ENCODE peak calls at places on chromosomes 7 and 10, in four cellular contexts. One of them, this sample, is unnamed.

GRCh38 chr10:103502849-103503660 is 9.6 kb downstream of the NEURL1 start:
- DNase-seq in MG63: no peak
- DNase-seq in choroid plexus epithelial cell: no peak
- DNase-seq in adrenal gland: no peak
- DNase-seq in this sample: no peak

GRCh38 chr10:86113501-86113900 is 253.1 kb downstream of the GRID1 start:
- DNase-seq in adrenal gland: no peak
- DNase-seq in MG63: no peak
- DNase-seq in choroid plexus epithelial cell: no peak
- DNase-seq in this sample: no peak

GRCh38 chr10:79944428-79945395 is 4.2 kb downstream of the SFTPD start:
- DNase-seq in choroid plexus epithelial cell: no peak
- DNase-seq in MG63: no peak
- DNase-seq in adrenal gland: no peak
- DNase-seq in this sample: no peak

GRCh38 chr10:117548191-117548668 is 5.7 kb downstream of the EMX2 start:
- DNase-seq in choroid plexus epithelial cell: no peak
- DNase-seq in MG63: no peak
- DNase-seq in adrenal gland: no peak
- DNase-seq in this sample: no peak

GRCh38 chr7:152095771-152096170 is 70.3 kb downstream of the GALNT11 start:
- DNase-seq in choroid plexus epithelial cell: no peak
- DNase-seq in MG63: no peak
- DNase-seq in adrenal gland: no peak
- DNase-seq in this sample: no peak

GRCh38 chr7:132739271-132739955 is 163.1 kb upstream of the PLXNA4 start:
- DNase-seq in MG63: peak; percentile 77
- DNase-seq in adrenal gland: peak; percentile 63
- DNase-seq in choroid plexus epithelial cell: peak; percentile 81
- DNase-seq in this sample: no peak

GRCh38 chr10:129031233-129032150 is 435.5 kb upstream of the MGMT start:
- DNase-seq in adrenal gland: peak; percentile 44
- DNase-seq in MG63: peak; percentile 38
- DNase-seq in choroid plexus epithelial cell: peak; percentile 60
- DNase-seq in this sample: peak; percentile 18

GRCh38 chr7:157467496-157468212 is 130.8 kb downstream of the DNAJB6 start:
- DNase-seq in MG63: no peak
- DNase-seq in choroid plexus epithelial cell: no peak
- DNase-seq in adrenal gland: no peak
- DNase-seq in this sample: no peak

GRCh38 chr10:103554488-103555320 is 61.2 kb downstream of the NEURL1 start:
- DNase-seq in MG63: peak; percentile 39
- DNase-seq in choroid plexus epithelial cell: peak; percentile 57
- DNase-seq in adrenal gland: peak; percentile 61
- DNase-seq in this sample: peak; percentile 76

GRCh38 chr7:81367335-81367801 is 402.5 kb downstream of the HGF start:
- DNase-seq in MG63: peak; percentile 90
- DNase-seq in adrenal gland: no peak
- DNase-seq in choroid plexus epithelial cell: peak; percentile 14
- DNase-seq in this sample: no peak

GRCh38 chr7:128042027-128042426 is 10.8 kb upstream of the LRRC4 start:
- DNase-seq in adrenal gland: no peak
- DNase-seq in MG63: no peak
- DNase-seq in choroid plexus epithelial cell: no peak
- DNase-seq in this sample: no peak

GRCh38 chr7:44189286-44189992 is at the start of gene GCK:
- DNase-seq in MG63: no peak
- DNase-seq in choroid plexus epithelial cell: no peak
- DNase-seq in adrenal gland: peak; percentile 14
- DNase-seq in this sample: no peak

GRCh38 chr7:156374335-156374734 is 266.2 kb upstream of the RNF32 start:
- DNase-seq in adrenal gland: no peak
- DNase-seq in MG63: no peak
- DNase-seq in choroid plexus epithelial cell: no peak
- DNase-seq in this sample: no peak

GRCh38 chr10:97134202-97134601 is 51.6 kb downstream of the SLIT1 start:
- DNase-seq in choroid plexus epithelial cell: no peak
- DNase-seq in MG63: no peak
- DNase-seq in adrenal gland: no peak
- DNase-seq in this sample: no peak

GRCh38 chr10:14787938-14788337 is 13.2 kb upstream of the FAM107B start:
- DNase-seq in choroid plexus epithelial cell: no peak
- DNase-seq in adrenal gland: no peak
- DNase-seq in MG63: no peak
- DNase-seq in this sample: no peak

GRCh38 chr10:68133553-68133952 is 24.3 kb downstream of the MYPN start:
- DNase-seq in MG63: peak; percentile 35
- DNase-seq in adrenal gland: no peak
- DNase-seq in choroid plexus epithelial cell: no peak
- DNase-seq in this sample: peak; percentile 31

GRCh38 chr10:17075510-17075909 is 54.1 kb downstream of the CUBN start:
- DNase-seq in choroid plexus epithelial cell: peak; percentile 97
- DNase-seq in adrenal gland: no peak
- DNase-seq in MG63: peak; percentile 56
- DNase-seq in this sample: no peak

GRCh38 chr7:73307436-73307835 is 1.2 kb downstream of the NSUN5 start:
- DNase-seq in adrenal gland: no peak
- DNase-seq in MG63: no peak
- DNase-seq in choroid plexus epithelial cell: no peak
- DNase-seq in this sample: no peak

GRCh38 chr7:140041626-140042385 is 20.9 kb downstream of the PARP12 start:
- DNase-seq in MG63: no peak
- DNase-seq in choroid plexus epithelial cell: peak; percentile 65
- DNase-seq in adrenal gland: no peak
- DNase-seq in this sample: no peak

GRCh38 chr10:5568984-5569383 is 44.2 kb downstream of the CALML3 start:
- DNase-seq in adrenal gland: no peak
- DNase-seq in MG63: no peak
- DNase-seq in choroid plexus epithelial cell: no peak
- DNase-seq in this sample: no peak

GRCh38 chr7:122893486-122893885 is 7.2 kb upstream of the CADPS2 start:
- DNase-seq in adrenal gland: no peak
- DNase-seq in MG63: no peak
- DNase-seq in choroid plexus epithelial cell: no peak
- DNase-seq in this sample: no peak

GRCh38 chr7:11458736-11459483 is 373.1 kb downstream of the THSD7A start:
- DNase-seq in choroid plexus epithelial cell: peak; percentile 93
- DNase-seq in MG63: no peak
- DNase-seq in adrenal gland: no peak
- DNase-seq in this sample: peak; percentile 24

GRCh38 chr10:124601431-124602120 is 140.0 kb downstream of the LHPP start:
- DNase-seq in MG63: no peak
- DNase-seq in adrenal gland: no peak
- DNase-seq in choroid plexus epithelial cell: no peak
- DNase-seq in this sample: no peak

GRCh38 chr7:18153183-18153748 is 125.6 kb upstream of the PRPS1L1 start:
- DNase-seq in choroid plexus epithelial cell: no peak
- DNase-seq in MG63: no peak
- DNase-seq in adrenal gland: no peak
- DNase-seq in this sample: peak; percentile 32

GRCh38 chr10:101566333-101567164 is 21.5 kb downstream of the POLL start:
- DNase-seq in adrenal gland: peak; percentile 41
- DNase-seq in MG63: no peak
- DNase-seq in choroid plexus epithelial cell: peak; percentile 48
- DNase-seq in this sample: peak; percentile 73

GRCh38 chr10:79084012-79084971 is 15.5 kb downstream of the ZMIZ1 start:
- DNase-seq in adrenal gland: peak; percentile 94
- DNase-seq in MG63: peak; percentile 67
- DNase-seq in choroid plexus epithelial cell: peak; percentile 91
- DNase-seq in this sample: peak; percentile 51

GRCh38 chr7:2030475-2031456 is 202.0 kb downstream of the MAD1L1 start:
- DNase-seq in choroid plexus epithelial cell: no peak
- DNase-seq in adrenal gland: no peak
- DNase-seq in MG63: no peak
- DNase-seq in this sample: peak; percentile 57

GRCh38 chr10:79275431-79275851 is 71.8 kb upstream of the PPIF start:
- DNase-seq in adrenal gland: peak; percentile 62
- DNase-seq in MG63: no peak
- DNase-seq in choroid plexus epithelial cell: no peak
- DNase-seq in this sample: no peak

GRCh38 chr7:31796375-31796774 is 109.4 kb downstream of the PPP1R17 start:
- DNase-seq in choroid plexus epithelial cell: no peak
- DNase-seq in MG63: no peak
- DNase-seq in adrenal gland: no peak
- DNase-seq in this sample: no peak

GRCh38 chr10:111338035-111338434 is 261.2 kb downstream of the ADRA2A start:
- DNase-seq in adrenal gland: no peak
- DNase-seq in MG63: no peak
- DNase-seq in choroid plexus epithelial cell: no peak
- DNase-seq in this sample: no peak

GRCh38 chr7:137687556-137688280 is 159.1 kb downstream of the DGKI start:
- DNase-seq in choroid plexus epithelial cell: peak; percentile 79
- DNase-seq in adrenal gland: no peak
- DNase-seq in MG63: peak; percentile 5
- DNase-seq in this sample: no peak

GRCh38 chr10:3526721-3527120 is 258.3 kb downstream of the KLF6 start:
- DNase-seq in choroid plexus epithelial cell: peak; percentile 89
- DNase-seq in adrenal gland: no peak
- DNase-seq in MG63: no peak
- DNase-seq in this sample: no peak

GRCh38 chr10:8050561-8051108 is 3.9 kb upstream of the GATA3 start:
- DNase-seq in MG63: peak; percentile 49
- DNase-seq in choroid plexus epithelial cell: peak; percentile 42
- DNase-seq in adrenal gland: no peak
- DNase-seq in this sample: peak; percentile 65

GRCh38 chr7:2968176-2968575 is 75.5 kb downstream of the CARD11 start:
- DNase-seq in choroid plexus epithelial cell: no peak
- DNase-seq in MG63: no peak
- DNase-seq in adrenal gland: no peak
- DNase-seq in this sample: no peak

GRCh38 chr10:128307819-128308218 is 181.6 kb upstream of the MKI67 start:
- DNase-seq in MG63: no peak
- DNase-seq in adrenal gland: no peak
- DNase-seq in choroid plexus epithelial cell: no peak
- DNase-seq in this sample: no peak

GRCh38 chr7:5594616-5595544 is 171.2 kb upstream of the TNRC18 start:
- DNase-seq in MG63: no peak
- DNase-seq in choroid plexus epithelial cell: peak; percentile 44
- DNase-seq in adrenal gland: no peak
- DNase-seq in this sample: peak; percentile 74
- H3K4me3 ChIP-seq in MG63: peak overlapping the region; percentile 68
- H3K4me3 ChIP-seq in choroid plexus epithelial cell: peak overlapping the region; percentile 66
- H3K4me3 ChIP-seq in adrenal gland: no peak overlapping the region
- H3K4me3 ChIP-seq in this sample: peak overlapping the region; percentile 90

GRCh38 chr10:133086247-133086646 is 1.5 kb upstream of the ADGRA1 start:
- DNase-seq in MG63: no peak
- DNase-seq in adrenal gland: no peak
- DNase-seq in choroid plexus epithelial cell: no peak
- DNase-seq in this sample: no peak

GRCh38 chr10:133089461-133089800 is 1.7 kb downstream of the ADGRA1 start:
- DNase-seq in MG63: no peak
- DNase-seq in choroid plexus epithelial cell: no peak
- DNase-seq in adrenal gland: no peak
- DNase-seq in this sample: peak; percentile 83

GRCh38 chr10:133087045-133087678 is 562 bp upstream of the ADGRA1 start:
- DNase-seq in adrenal gland: no peak
- DNase-seq in choroid plexus epithelial cell: no peak
- DNase-seq in MG63: no peak
- DNase-seq in this sample: no peak

GRCh38 chr10:133088524-133089460 is 1.1 kb downstream of the ADGRA1 start:
- DNase-seq in choroid plexus epithelial cell: no peak
- DNase-seq in MG63: no peak
- DNase-seq in adrenal gland: no peak
- DNase-seq in this sample: no peak

GRCh38 chr10:133087679-133088523 is at the start of gene ADGRA1:
- DNase-seq in choroid plexus epithelial cell: no peak
- DNase-seq in adrenal gland: no peak
- DNase-seq in MG63: no peak
- DNase-seq in this sample: no peak
- H3K4me3 ChIP-seq in choroid plexus epithelial cell: no peak within 1 kb of the TSS
- H3K4me3 ChIP-seq in adrenal gland: no peak within 1 kb of the TSS
- H3K4me3 ChIP-seq in MG63: no peak within 1 kb of the TSS
- H3K4me3 ChIP-seq in this sample: peak within 1 kb of the TSS; percentile 56

DNA sequence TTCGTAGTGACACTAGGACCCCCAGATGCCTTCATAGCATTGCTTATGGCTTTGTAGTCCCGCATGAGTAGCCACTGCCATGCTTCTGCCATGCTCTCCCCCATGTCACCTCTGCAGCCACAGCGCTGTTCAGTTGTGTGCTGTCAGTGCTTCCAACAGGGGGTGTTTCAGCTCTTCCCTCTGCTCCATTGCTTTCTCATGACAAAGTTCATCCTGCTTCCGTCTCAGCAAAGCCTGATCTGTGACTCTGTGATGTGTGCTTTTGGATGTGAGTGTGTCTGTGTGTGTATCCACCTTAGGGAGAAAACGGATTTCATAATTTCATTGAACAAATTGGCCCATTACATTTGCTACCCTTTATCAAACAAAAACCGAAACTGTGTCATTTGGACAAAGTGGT is 134.9 kb upstream of the SAMD8 start:
- DNase-seq in MG63: no peak
- DNase-seq in choroid plexus epithelial cell: no peak
- DNase-seq in adrenal gland: no peak
- DNase-seq in this sample: no peak
- H3K4me3 ChIP-seq in MG63: no peak overlapping the region
- H3K4me3 ChIP-seq in choroid plexus epithelial cell: no peak overlapping the region
- H3K4me3 ChIP-seq in adrenal gland: no peak overlapping the region
- H3K4me3 ChIP-seq in this sample: no peak overlapping the region

GRCh38 chr7:50312176-50312575 is 7.7 kb downstream of the IKZF1 start:
- DNase-seq in choroid plexus epithelial cell: no peak
- DNase-seq in MG63: no peak
- DNase-seq in adrenal gland: no peak
- DNase-seq in this sample: no peak
- H3K4me3 ChIP-seq in choroid plexus epithelial cell: no peak overlapping the region
- H3K4me3 ChIP-seq in MG63: no peak overlapping the region
- H3K4me3 ChIP-seq in adrenal gland: no peak overlapping the region
- H3K4me3 ChIP-seq in this sample: no peak overlapping the region

GRCh38 chr10:60257767-60258428 is 131.8 kb downstream of the ANK3 start:
- DNase-seq in adrenal gland: no peak
- DNase-seq in MG63: no peak
- DNase-seq in choroid plexus epithelial cell: no peak
- DNase-seq in this sample: no peak
- H3K4me3 ChIP-seq in adrenal gland: no peak overlapping the region
- H3K4me3 ChIP-seq in MG63: no peak overlapping the region
- H3K4me3 ChIP-seq in choroid plexus epithelial cell: no peak overlapping the region
- H3K4me3 ChIP-seq in this sample: no peak overlapping the region

DNA sequence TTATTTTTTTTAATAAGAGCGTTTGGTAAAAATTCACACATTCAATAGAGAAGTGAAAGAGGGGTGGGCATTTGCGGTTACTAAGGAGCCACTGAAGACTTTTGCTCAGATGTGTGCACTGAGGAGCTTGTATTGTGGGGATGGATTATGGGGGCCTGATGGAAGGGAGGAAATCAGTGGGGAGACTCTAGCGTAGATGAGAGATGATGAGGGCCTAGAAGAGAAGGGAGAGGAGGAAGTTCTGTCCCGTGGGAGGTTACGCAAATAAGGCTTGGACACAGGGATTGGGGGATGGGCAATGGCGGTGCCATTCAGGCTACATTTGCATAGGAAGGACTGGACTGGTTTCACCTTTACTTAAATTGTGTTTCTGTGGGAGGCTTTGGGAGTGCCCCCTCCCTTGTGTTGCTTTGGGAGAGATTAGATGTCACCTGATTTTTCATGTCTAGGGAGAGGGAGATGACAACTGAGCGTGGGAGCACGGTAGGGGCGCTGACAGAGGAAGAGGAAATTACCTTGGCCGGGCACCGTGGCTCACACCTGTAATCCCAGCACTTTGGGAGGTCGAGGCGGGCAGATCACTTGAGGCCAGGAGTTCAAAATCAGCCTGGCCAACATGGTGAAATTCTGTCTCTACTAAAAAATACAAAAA is 2.2 kb upstream of the HIP1 start:
- DNase-seq in adrenal gland: peak; percentile 56
- DNase-seq in MG63: no peak
- DNase-seq in choroid plexus epithelial cell: no peak
- DNase-seq in this sample: no peak
- H3K4me3 ChIP-seq in adrenal gland: no peak overlapping the region
- H3K4me3 ChIP-seq in MG63: no peak overlapping the region
- H3K4me3 ChIP-seq in choroid plexus epithelial cell: no peak overlapping the region
- H3K4me3 ChIP-seq in this sample: no peak overlapping the region

This sample was measured in SJCRH30.